ENCODE peak calls at places on chromosome 9, in nine cellular contexts. M is mesendoderm; F is endodermal cell; H is osteoblast; V is neural progenitor cell; L is effector memory CD4-positive, alpha-beta T cell; I is cardiac muscle cell; P is stomach; A is left ventricle myocardium inferior. S is an unnamed sample.
A peak's percentile ranks its signal among the peaks of the same experiment; 100 is the strongest.

GRCh38 chr9:112158629-112159228 is 16.4 kb downstream of the SUSD1 start:
- DNase-seq in M (no peak), F (no peak), H (no peak), L (no peak), V (no peak), P (no peak), A (no peak), I (no peak), S (no peak)

GRCh38 chr9:135501261-135502167 is 1.0 kb downstream of the MRPS2 start:
- DNase-seq in F (peak; percentile 82), L (no peak), M (peak; percentile 68), H (peak; percentile 98), I (no peak), A (no peak), P (peak; percentile 59), V (no peak), S (no peak)

GRCh38 chr9:107486674-107487520 is 2.7 kb downstream of the KLF4 start:
- DNase-seq in M (peak; percentile 36), I (no peak), V (no peak), A (peak; percentile 28), F (peak; percentile 69), P (peak; percentile 27), H (peak; percentile 79), L (no peak), S (no peak)

GRCh38 chr9:118957585-118957984 is 411.6 kb downstream of the BRINP1 start:
- DNase-seq in M (no peak), H (no peak), L (no peak), V (no peak), I (no peak), A (no peak), P (no peak), F (no peak), S (no peak)

GRCh38 chr9:12708562-12709298 is 15.5 kb downstream of the TYRP1 start:
- DNase-seq in I (peak; percentile 65), A (no peak), L (no peak), M (no peak), P (no peak), V (no peak), H (no peak), F (no peak), S (no peak)

GRCh38 chr9:137130176-137130755 is 8.7 kb upstream of the GRIN1 start:
- DNase-seq in A (no peak), P (no peak), H (no peak), L (no peak), V (peak; percentile 45), M (peak; percentile 10), I (peak; percentile 11), F (no peak), S (no peak)

GRCh38 chr9:76891279-76891678 is 14.6 kb downstream of the PRUNE2 start:
- DNase-seq in F (no peak), L (no peak), V (no peak), P (no peak), I (no peak), M (no peak), A (no peak), H (no peak), S (no peak)

GRCh38 chr9:3224931-3225330 is 300.9 kb downstream of the RFX3 start:
- DNase-seq in V (no peak), M (no peak), I (peak; percentile 36), L (no peak), F (no peak), H (no peak), P (no peak), A (peak; percentile 17), S (no peak)

GRCh38 chr9:110153431-110153830 is 54.5 kb downstream of the C9orf152 start:
- DNase-seq in F (no peak), M (no peak), L (no peak), H (no peak), A (no peak), V (no peak), I (peak; percentile 42), P (no peak), S (no peak)

GRCh38 chr9:110157812-110158629 is 49.9 kb downstream of the C9orf152 start:
- DNase-seq in M (no peak), F (no peak), I (no peak), H (no peak), L (no peak), V (no peak), A (no peak), P (no peak), S (no peak)

GRCh38 chr9:110156416-110156815 is 51.5 kb downstream of the C9orf152 start:
- DNase-seq in F (no peak), V (no peak), H (no peak), A (no peak), I (no peak), P (no peak), M (no peak), L (no peak), S (no peak)

GRCh38 chr9:110156902-110157301 is 51.1 kb downstream of the C9orf152 start:
- DNase-seq in V (no peak), L (peak; percentile 3), H (peak; percentile 81), F (no peak), M (no peak), A (no peak), P (no peak), I (peak; percentile 79), S (no peak)

DNA sequence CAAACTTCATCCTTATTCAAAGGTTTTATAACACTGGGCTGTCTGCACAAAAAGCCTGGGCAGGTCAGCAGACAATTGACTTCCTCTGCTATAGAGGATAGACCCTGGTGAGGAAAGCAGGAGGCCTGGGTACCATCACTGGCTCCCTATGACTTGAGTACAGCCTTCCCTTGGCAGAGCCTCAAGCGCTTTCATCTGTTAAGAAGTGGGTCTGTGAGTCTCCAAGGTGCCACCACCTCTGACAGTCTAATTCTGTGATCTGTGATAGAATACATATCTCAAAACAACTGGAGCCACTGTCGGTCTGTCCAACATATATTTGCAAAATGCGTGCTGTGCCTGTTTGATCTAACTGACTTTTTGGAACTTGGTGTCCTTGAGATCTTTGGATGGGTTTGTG is 52.2 kb downstream of the C9orf152 start:
- DNase-seq in A (no peak), M (no peak), L (no peak), F (no peak), H (no peak), V (no peak), I (no peak), P (no peak), S (no peak)
- H3K36me3 ChIP-seq in A (peaks cover 4% of the 10 kb centered on the region), M (no peaks in the 10 kb centered on the region), L (no peaks in the 10 kb centered on the region), F (peaks cover 5% of the 10 kb centered on the region), H (peaks cover 40% of the 10 kb centered on the region), V (no peaks in the 10 kb centered on the region), I (no peaks in the 10 kb centered on the region), P (peaks cover 5% of the 10 kb centered on the region), S (no peaks in the 10 kb centered on the region)

GRCh38 chr9:123033864-123034598 is 564 bp downstream of the GPR21 start:
- DNase-seq in F (no peak), M (no peak), H (no peak), L (no peak), V (no peak), A (no peak), P (no peak), I (no peak), S (no peak)

GRCh38 chr9:123039617-123040219 is 6.3 kb downstream of the GPR21 start:
- DNase-seq in M (no peak), I (peak; percentile 69), L (no peak), H (no peak), P (no peak), F (no peak), A (no peak), V (no peak), S (no peak)

GRCh38 chr9:123034881-123035465 is 1.5 kb downstream of the GPR21 start:
- DNase-seq in F (no peak), I (no peak), V (no peak), M (no peak), H (peak; percentile 51), L (no peak), A (no peak), P (no peak), S (no peak)

GRCh38 chr9:123033352-123033751 is at the start of gene GPR21:
- DNase-seq in V (peak; percentile 65), L (no peak), H (no peak), A (no peak), F (no peak), P (no peak), M (peak; percentile 16), I (peak; percentile 36), S (no peak)

DNA sequence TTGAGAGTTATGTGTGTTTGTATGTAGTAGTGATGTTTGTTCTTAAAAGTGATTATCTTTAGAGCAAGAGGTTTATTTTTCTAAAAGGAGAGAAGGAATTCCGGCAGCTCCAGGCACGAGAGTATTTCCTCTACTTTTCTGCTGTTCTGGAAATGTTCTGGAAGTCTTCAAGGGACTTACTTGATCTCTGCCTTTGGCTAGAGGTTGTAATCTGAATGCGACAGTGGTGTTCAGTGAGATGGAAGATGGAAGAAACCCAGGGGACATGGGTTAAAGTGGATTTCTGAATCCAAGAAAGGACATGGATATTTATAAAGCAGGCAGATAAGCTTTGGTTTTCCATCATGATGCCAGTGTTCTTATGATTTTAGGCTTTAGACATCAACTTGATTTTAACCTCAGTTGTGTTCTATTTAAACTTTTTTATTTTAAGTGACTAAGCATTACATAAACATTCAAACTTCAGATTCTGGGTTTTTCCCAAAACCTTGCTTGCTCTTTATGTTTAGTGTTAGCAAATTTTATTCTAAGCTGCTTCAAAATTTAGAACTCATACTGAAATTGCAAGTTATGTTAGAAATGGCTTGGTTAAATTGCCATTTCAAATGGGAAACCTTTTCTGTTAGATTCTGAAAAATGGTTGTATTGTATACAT is 3.5 kb downstream of the GPR21 start:
- DNase-seq in A (no peak), P (no peak), M (no peak), L (no peak), H (no peak), I (no peak), F (no peak), V (no peak), S (no peak)
- H3K36me3 ChIP-seq in A (peaks cover 8% of the 10 kb centered on the region), P (peaks cover 23% of the 10 kb centered on the region), M (no peaks in the 10 kb centered on the region), L (no peaks in the 10 kb centered on the region), H (peaks cover 10% of the 10 kb centered on the region), I (no peaks in the 10 kb centered on the region), F (peaks cover 47% of the 10 kb centered on the region), V (no peaks in the 10 kb centered on the region), S (no peaks in the 10 kb centered on the region)

DNA sequence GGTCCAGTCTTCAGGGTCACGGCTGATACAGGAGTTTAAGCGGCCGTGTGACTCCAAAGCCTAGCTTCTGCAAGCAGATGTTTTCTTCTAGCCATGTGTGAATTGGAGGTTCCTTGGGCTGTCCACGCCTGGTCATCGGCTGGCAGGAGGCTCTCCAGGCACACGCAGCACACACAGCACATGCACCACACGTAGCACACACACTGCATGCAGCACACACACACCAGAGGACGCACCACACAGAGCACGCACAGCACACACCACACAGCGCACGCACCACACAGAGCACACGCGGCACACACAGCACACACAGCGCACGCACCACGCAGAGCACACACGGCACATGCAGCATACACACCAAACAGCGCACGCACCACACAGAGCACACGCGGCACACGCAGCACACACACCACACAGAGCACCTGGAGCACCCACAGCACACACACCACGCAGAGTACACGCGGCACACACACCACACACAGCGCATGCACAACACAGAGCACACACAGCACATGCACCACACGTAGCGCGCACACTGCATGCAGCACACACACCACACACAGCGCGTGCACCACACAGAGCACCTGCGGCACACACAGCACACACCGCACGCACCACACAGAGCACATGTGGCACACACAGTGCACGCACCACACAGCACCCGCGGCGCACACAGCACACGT is 234.3 kb downstream of the FANCC start:
- DNase-seq in M (no peak), F (no peak), I (no peak), A (no peak), V (no peak), L (no peak), H (peak; percentile 43), P (no peak), S (peak; percentile 39)
- H3K36me3 ChIP-seq in M (peaks cover 6% of the 10 kb centered on the region), F (peaks cover 43% of the 10 kb centered on the region), I (peaks cover 38% of the 10 kb centered on the region), A (peaks cover 68% of the 10 kb centered on the region), V (no peaks in the 10 kb centered on the region), L (no peaks in the 10 kb centered on the region), H (peaks cover 94% of the 10 kb centered on the region), P (peaks cover 74% of the 10 kb centered on the region), S (no peaks in the 10 kb centered on the region)

DNA sequence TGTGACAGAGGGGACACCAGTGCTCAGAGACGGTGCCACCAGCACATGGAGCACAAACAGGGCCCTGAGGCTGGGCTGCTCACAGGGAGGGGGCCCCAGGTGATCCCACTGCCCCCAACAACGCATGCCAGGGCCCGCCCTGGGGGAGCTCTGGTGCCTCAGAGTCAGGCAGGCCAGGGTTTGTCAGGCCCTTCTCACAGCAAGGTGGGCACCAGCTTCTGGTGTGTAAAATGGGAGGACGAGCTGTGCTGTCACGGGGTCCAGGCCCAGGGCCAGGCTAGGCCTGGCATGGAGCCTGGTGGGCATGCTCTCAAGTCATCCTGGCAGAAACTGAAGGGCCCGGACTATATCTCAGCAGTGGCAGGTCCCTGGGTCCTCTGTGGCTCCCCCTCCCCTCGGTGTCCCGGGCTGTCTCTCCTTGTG is 34.5 kb downstream of the PRRT1B start:
- DNase-seq in F (no peak), V (no peak), P (no peak), L (no peak), A (peak; percentile 61), H (peak; percentile 47), M (no peak), I (no peak), S (no peak)
- H3K36me3 ChIP-seq in F (peaks cover 23% of the 10 kb centered on the region), V (no peaks in the 10 kb centered on the region), P (peaks cover 100% of the 10 kb centered on the region), L (peaks cover 72% of the 10 kb centered on the region), A (peaks cover 97% of the 10 kb centered on the region), H (peaks cover 16% of the 10 kb centered on the region), M (peaks cover 2% of the 10 kb centered on the region), I (peaks cover 11% of the 10 kb centered on the region), S (no peaks in the 10 kb centered on the region)

S was measured in Peyer's patch.